ENCODE peak calls at places on chromosomes 3 and 15, in eight cellular contexts. P is ovary, F is neural progenitor cell, X is upper lobe of right lung, Z is cardiac muscle cell, O is H1, V is endodermal cell, J is psoas muscle. K is an unnamed sample.
A peak's percentile ranks its signal among the peaks of the same experiment; 100 is the strongest.

GRCh38 chr3:11668243-11669232 is 24.8 kb upstream of the VGLL4 start:
- DNase-seq in O (no peak), X (no peak), Z (no peak), P (no peak), V (no peak), F (no peak), J (no peak), K (no peak)

GRCh38 chr15:77021088-77021481 is 26.2 kb downstream of the PSTPIP1 start:
- DNase-seq in F (no peak), Z (peak; percentile 52), J (peak; percentile 41), V (peak; percentile 28), X (no peak), O (no peak), P (no peak), K (no peak)

GRCh38 chr3:95272791-95273190 is 1209.9 kb downstream of the NSUN3 start:
- DNase-seq in V (no peak), F (no peak), O (no peak), X (no peak), J (no peak), P (no peak), Z (no peak), K (no peak)

GRCh38 chr3:53160660-53161344 is at the start of gene PRKCD:
- DNase-seq in X (peak; percentile 94), J (peak; percentile 93), F (peak; percentile 93), Z (peak; percentile 67), P (peak; percentile 90), V (peak; percentile 93), O (no peak), K (peak; percentile 89)

GRCh38 chr3:114872056-114872455 is 275.0 kb downstream of the ZBTB20 start:
- DNase-seq in O (no peak), V (no peak), J (no peak), F (no peak), Z (no peak), P (no peak), X (no peak), K (no peak)

GRCh38 chr15:75723847-75724660 is 11.4 kb upstream of the CSPG4 start:
- DNase-seq in J (peak; percentile 91), O (no peak), F (peak; percentile 36), V (peak; percentile 60), Z (peak; percentile 44), P (peak; percentile 87), X (peak; percentile 87), K (peak; percentile 94)

GRCh38 chr3:115019900-115020299 is 127.2 kb downstream of the ZBTB20 start:
- DNase-seq in F (no peak), O (no peak), J (no peak), P (no peak), X (no peak), V (no peak), Z (no peak), K (no peak)

GRCh38 chr3:120496278-120496975 is 45.6 kb upstream of the FSTL1 start:
- DNase-seq in P (no peak), O (no peak), F (no peak), V (no peak), Z (no peak), J (no peak), X (no peak), K (no peak)

GRCh38 chr3:181278468-181279238 is 289.1 kb upstream of the DNAJC19 start:
- DNase-seq in V (no peak), O (no peak), Z (peak; percentile 46), J (no peak), X (no peak), F (peak; percentile 42), P (no peak), K (no peak)

GRCh38 chr15:73317651-73318462 is 50.9 kb downstream of the HCN4 start:
- DNase-seq in V (peak; percentile 45), J (no peak), X (peak; percentile 45), O (no peak), F (no peak), Z (no peak), P (no peak), K (no peak)

GRCh38 chr3:73255609-73256029 is 194.2 kb downstream of the EBLN2 start:
- DNase-seq in O (no peak), X (no peak), V (peak; percentile 52), Z (peak; percentile 89), F (no peak), P (no peak), J (no peak), K (peak; percentile 6)

GRCh38 chr15:50744601-50745000 is 20.9 kb downstream of the SPPL2A start:
- DNase-seq in V (no peak), J (no peak), X (no peak), Z (no peak), F (no peak), P (no peak), O (no peak), K (no peak)

GRCh38 chr3:194125474-194125873 is 10.5 kb upstream of the HES1 start:
- DNase-seq in V (no peak), O (no peak), J (no peak), P (no peak), X (no peak), F (no peak), Z (no peak), K (no peak)

GRCh38 chr15:69357773-69358765 is 56.1 kb upstream of the KIF23 start:
- DNase-seq in P (peak; percentile 49), Z (peak; percentile 55), O (no peak), X (no peak), J (no peak), V (no peak), F (peak; percentile 50), K (no peak)

GRCh38 chr3:71658131-71658530 is 67.1 kb downstream of the EIF4E3 start:
- DNase-seq in Z (no peak), F (no peak), O (no peak), X (peak; percentile 93), P (peak; percentile 68), J (peak; percentile 80), V (no peak), K (peak; percentile 80)

GRCh38 chr3:191235331-191236314 is 36.6 kb downstream of the OSTN start:
- DNase-seq in O (no peak), V (no peak), X (no peak), P (no peak), F (no peak), J (no peak), Z (no peak), K (no peak)

GRCh38 chr3:8869613-8870012 is 93.7 kb downstream of the RAD18 start:
- DNase-seq in P (no peak), Z (no peak), O (no peak), F (no peak), X (no peak), V (no peak), J (no peak), K (no peak)

GRCh38 chr3:107392549-107393165 is 15.4 kb downstream of the CCDC54 start:
- DNase-seq in F (no peak), Z (no peak), O (no peak), V (no peak), P (no peak), J (no peak), X (no peak), K (no peak)

DNA sequence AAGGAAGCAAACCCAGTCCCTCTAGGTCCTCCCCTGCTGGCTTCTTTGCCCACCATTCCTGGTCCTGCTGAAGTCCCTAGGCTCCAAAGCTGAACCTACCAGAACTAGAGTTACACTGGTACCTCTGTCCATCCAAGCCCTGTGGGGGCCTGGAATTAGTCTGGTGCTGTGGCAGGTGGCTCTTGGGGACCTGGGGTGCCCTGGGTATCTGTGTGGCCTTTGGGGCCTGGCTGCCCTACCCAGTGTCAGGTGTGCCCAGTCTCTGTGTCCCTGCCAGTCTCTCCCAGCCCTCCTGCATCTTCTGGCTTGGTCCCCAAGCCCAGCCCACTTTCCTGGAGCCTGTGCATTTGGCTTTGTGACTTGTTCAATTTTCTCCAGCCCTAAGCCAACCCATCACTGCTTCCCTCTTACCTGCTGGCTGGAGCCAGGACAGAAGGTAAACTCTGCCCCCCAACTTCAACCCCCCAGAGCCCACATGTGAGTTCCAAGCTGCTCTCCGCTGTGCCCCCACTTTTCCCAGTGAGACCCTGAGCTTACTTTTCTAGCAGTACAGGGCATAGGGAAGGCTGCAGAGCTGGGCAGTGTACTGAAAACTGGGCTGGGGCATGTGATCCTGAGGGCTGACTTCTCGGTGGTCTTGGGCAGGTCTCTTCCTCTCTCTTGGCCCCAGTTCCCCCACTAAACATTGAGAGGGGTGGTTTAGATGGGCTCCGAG is 28.3 kb upstream of the HHATL start:
- DNase-seq in Z (no peak), P (no peak), F (no peak), X (no peak), V (no peak), O (no peak), J (no peak), K (no peak)
- H3K4me1 ChIP-seq in Z (peaks cover 6% of the 10 kb centered on the region), P (peaks cover 4% of the 10 kb centered on the region), F (peaks cover 18% of the 10 kb centered on the region), X (no peaks in the 10 kb centered on the region), V (peaks cover 3% of the 10 kb centered on the region), O (peaks cover 8% of the 10 kb centered on the region), J (peaks cover 33% of the 10 kb centered on the region), K (peaks cover 25% of the 10 kb centered on the region)

GRCh38 chr3:32843504-32844321 is 25.9 kb downstream of the TRIM71 start:
- DNase-seq in V (peak; percentile 91), F (peak; percentile 96), Z (no peak), X (no peak), O (peak; percentile 70), P (no peak), J (no peak), K (no peak)
- H3K4me3 ChIP-seq in V (peak overlapping the region; percentile 77), F (peak overlapping the region; percentile 33), Z (no peak overlapping the region), X (no peak overlapping the region), O (peak overlapping the region; percentile 57), P (no peak overlapping the region), J (no peak overlapping the region), K (no peak overlapping the region)

GRCh38 chr3:78285032-78285728 is 1245.3 kb downstream of the ROBO2 start:
- DNase-seq in Z (no peak), J (no peak), P (no peak), V (peak; percentile 48), O (no peak), X (no peak), F (peak; percentile 31), K (no peak)

GRCh38 chr3:78279066-78279465 is 1239.2 kb downstream of the ROBO2 start:
- DNase-seq in P (no peak), J (no peak), F (no peak), O (no peak), Z (no peak), V (no peak), X (no peak), K (no peak)

GRCh38 chr3:78283994-78284393 is 1244.1 kb downstream of the ROBO2 start:
- DNase-seq in P (no peak), O (no peak), V (no peak), J (no peak), Z (no peak), X (no peak), F (no peak), K (no peak)

GRCh38 chr3:78277793-78278192 is 1237.9 kb downstream of the ROBO2 start:
- DNase-seq in O (no peak), F (no peak), X (no peak), P (no peak), J (no peak), V (no peak), Z (no peak), K (no peak)

DNA sequence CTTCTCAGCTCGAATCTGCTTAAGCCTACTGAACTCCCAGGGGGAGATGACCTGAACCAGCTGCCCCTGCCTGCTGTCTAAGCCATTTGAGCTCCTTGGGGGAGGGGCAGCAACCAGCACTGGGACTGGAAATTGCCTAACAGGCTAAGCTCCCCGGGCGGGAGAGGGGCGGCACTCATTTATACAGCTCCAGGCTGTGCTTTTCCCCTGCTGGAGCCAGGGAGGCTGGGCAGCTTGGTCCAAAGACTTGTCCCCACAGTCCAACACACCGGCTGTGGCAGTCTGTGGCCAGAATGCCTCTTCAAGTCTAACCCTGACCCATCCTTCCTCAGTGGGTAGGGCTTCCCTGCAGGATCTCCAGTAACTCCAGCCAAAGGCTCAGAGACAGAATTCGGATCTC is 1241.5 kb downstream of the ROBO2 start:
- DNase-seq in P (no peak), Z (no peak), O (no peak), J (peak; percentile 42), V (no peak), F (peak; percentile 72), X (no peak), K (no peak)
- H3K4me1 ChIP-seq in P (no peaks in the 10 kb centered on the region), Z (no peaks in the 10 kb centered on the region), O (peaks cover 2% of the 10 kb centered on the region), J (no peaks in the 10 kb centered on the region), V (no peaks in the 10 kb centered on the region), F (peaks cover 23% of the 10 kb centered on the region), X (no peaks in the 10 kb centered on the region), K (no peaks in the 10 kb centered on the region)

GRCh38 chr3:55486101-55486856 is 827 bp downstream of the WNT5A start:
- DNase-seq in P (peak; percentile 88), V (peak; percentile 86), O (no peak), J (peak; percentile 89), Z (peak; percentile 94), X (peak; percentile 89), F (peak; percentile 83), K (peak; percentile 71)
- H3K4me3 ChIP-seq in P (peak overlapping the region; percentile 67), V (peak overlapping the region; percentile 81), O (peak overlapping the region; percentile 90), J (peak overlapping the region; percentile 86), Z (peak overlapping the region; percentile 70), X (peak overlapping the region; percentile 67), F (peak overlapping the region; percentile 74), K (peak overlapping the region; percentile 72)

K was measured in heart right ventricle.